ENCODE peak calls at places on chromosomes 7 and 10, in six cellular contexts. U, O, I, F, V and P are unnamed samples. For H3K36me3 and H3K9me3, the result is how much of the 10 kb centered on the place peaks cover.

GRCh38 chr10:108307250-108307924 is 1142.9 kb upstream of the SORCS1 start:
- DNase-seq in U (no peak), O (no peak), I (no peak), F (no peak), V (no peak), P (no peak)

GRCh38 chr10:22599048-22599561 is 115.3 kb downstream of the PIP4K2A start:
- DNase-seq in U (no peak), O (no peak), I (no peak), F (no peak), V (peak), P (no peak)

GRCh38 chr7:3289996-3290395 is 11.1 kb upstream of the SDK1 start:
- DNase-seq in U (no peak), O (no peak), I (no peak), F (no peak), V (peak), P (no peak)

GRCh38 chr10:110737886-110738634 is 93.9 kb downstream of the RBM20 start:
- DNase-seq in U (no peak), O (no peak), I (no peak), F (no peak), V (peak), P (peak)

GRCh38 chr10:15052121-15052520 is 8.4 kb downstream of the OLAH start:
- DNase-seq in U (no peak), O (no peak), I (no peak), F (no peak), V (no peak), P (no peak)

GRCh38 chr10:30893208-30893607 is 138.5 kb downstream of the ZNF438 start:
- DNase-seq in U (no peak), O (no peak), I (no peak), F (no peak), V (peak), P (no peak)

GRCh38 chr10:124239134-124239533 is 145.7 kb upstream of the CHST15 start:
- DNase-seq in U (no peak), O (no peak), I (no peak), F (no peak), V (no peak), P (no peak)

GRCh38 chr7:87152897-87153641 is 816 bp downstream of the DMTF1 start:
- DNase-seq in U (peak), O (peak), I (peak), F (peak), V (peak), P (peak)

GRCh38 chr7:157027568-157028527 is 17.4 kb upstream of the MNX1 start:
- DNase-seq in U (no peak), O (no peak), I (no peak), F (no peak), V (no peak), P (no peak)

GRCh38 chr7:140521426-140521825 is 42.1 kb upstream of the MKRN1 start:
- DNase-seq in U (no peak), O (no peak), I (no peak), F (no peak), V (no peak), P (no peak)

GRCh38 chr7:77327932-77328628 is 88.1 kb downstream of the GSAP start:
- DNase-seq in U (no peak), O (no peak), I (peak), F (no peak), V (peak), P (no peak)

GRCh38 chr7:116560021-116560970 is 35.5 kb downstream of the CAV1 start:
- DNase-seq in U (no peak), O (no peak), I (no peak), F (no peak), V (no peak), P (no peak)

GRCh38 chr7:72335561-72336381 is 76.4 kb downstream of the CALN1 start:
- DNase-seq in U (no peak), O (no peak), I (no peak), F (no peak), V (no peak), P (no peak)

GRCh38 chr7:86644282-86645173 is 819 bp downstream of the GRM3 start:
- DNase-seq in U (no peak), O (no peak), I (no peak), F (no peak), V (no peak), P (no peak)

GRCh38 chr10:49387029-49387428 is 8.9 kb downstream of the DRGX start:
- DNase-seq in U (no peak), O (no peak), I (no peak), F (no peak), V (peak), P (no peak)

GRCh38 chr10:7436490-7437100 is 25.8 kb upstream of the SFMBT2 start:
- DNase-seq in U (no peak), O (no peak), I (no peak), F (no peak), V (no peak), P (no peak)

GRCh38 chr7:151130741-151131157 is 36.7 kb downstream of the GBX1 start:
- DNase-seq in U (no peak), O (no peak), I (no peak), F (no peak), V (no peak), P (no peak)

GRCh38 chr7:140350056-140350455 is 48.3 kb downstream of the SLC37A3 start:
- DNase-seq in U (no peak), O (no peak), I (no peak), F (no peak), V (no peak), P (no peak)

GRCh38 chr10:49560526-49560925 is 21.6 kb upstream of the ERCC6 start:
- DNase-seq in U (no peak), O (no peak), I (no peak), F (no peak), V (no peak), P (no peak)

GRCh38 chr10:130169136-130169888 is 33.1 kb downstream of the GLRX3 start:
- DNase-seq in U (no peak), O (no peak), I (no peak), F (no peak), V (peak), P (no peak)

GRCh38 chr10:55224007-55224781 is 423.2 kb upstream of the PCDH15 start:
- DNase-seq in U (no peak), O (no peak), I (no peak), F (no peak), V (no peak), P (no peak)

GRCh38 chr10:86401588-86402282 is 35.1 kb upstream of the GRID1 start:
- DNase-seq in U (peak), O (no peak), I (no peak), F (no peak), V (peak), P (peak)

GRCh38 chr10:97777148-97777547 is 5.3 kb upstream of the SFRP5 start:
- DNase-seq in U (no peak), O (no peak), I (no peak), F (no peak), V (no peak), P (no peak)

GRCh38 chr7:151289891-151290290 is 41.4 kb upstream of the SMARCD3 start:
- DNase-seq in U (no peak), O (no peak), I (no peak), F (no peak), V (no peak), P (no peak)

GRCh38 chr10:96229568-96230030 is 41.8 kb downstream of the BLNK start:
- DNase-seq in U (peak), O (peak), I (peak), F (peak), V (peak), P (peak)

GRCh38 chr10:323651-324293 is 188.5 kb downstream of the ZMYND11 start:
- DNase-seq in U (peak), O (no peak), I (peak), F (peak), V (peak), P (peak)

GRCh38 chr7:158849553-158850389 is 6.6 kb upstream of the DYNC2I1 start:
- DNase-seq in U (no peak), O (no peak), I (no peak), F (peak), V (no peak), P (no peak)

GRCh38 chr10:112446855-112447691 is at the start of the genes VTI1A and ZDHHC6:
- DNase-seq in U (peak), O (peak), I (peak), F (peak), V (peak), P (peak)

GRCh38 chr7:129434846-129435318 is 650 bp downstream of the STRIP2 start:
- DNase-seq in U (peak), O (peak), I (no peak), F (no peak), V (peak), P (peak)

GRCh38 chr10:17473228-17473950 is 19.0 kb upstream of the ST8SIA6 start:
- DNase-seq in U (no peak), O (no peak), I (no peak), F (no peak), V (no peak), P (no peak)

GRCh38 chr7:2168612-2169312 is 64.0 kb downstream of the MAD1L1 start:
- DNase-seq in U (peak), O (no peak), I (no peak), F (no peak), V (no peak), P (no peak)

GRCh38 chr7:79979437-79979836 is 155.2 kb upstream of the GNAI1 start:
- DNase-seq in U (no peak), O (no peak), I (no peak), F (no peak), V (peak), P (no peak)

GRCh38 chr7:85262891-85263290 is 76.0 kb upstream of the SEMA3D start:
- DNase-seq in U (no peak), O (no peak), I (no peak), F (no peak), V (no peak), P (no peak)

GRCh38 chr7:122886357-122887081 is at the start of gene CADPS2:
- DNase-seq in U (peak), O (peak), I (no peak), F (peak), V (peak), P (peak)

GRCh38 chr7:79182283-79182682 is 271.2 kb downstream of the MAGI2 start:
- DNase-seq in U (no peak), O (no peak), I (no peak), F (no peak), V (peak), P (no peak)

GRCh38 chr7:152312316-152312715 is 123.5 kb downstream of the KMT2C start:
- DNase-seq in U (no peak), O (no peak), I (no peak), F (no peak), V (peak), P (no peak)

GRCh38 chr7:45986355-45987298 is 65.6 kb upstream of the IGFBP3 start:
- DNase-seq in U (no peak), O (no peak), I (no peak), F (no peak), V (no peak), P (no peak)

GRCh38 chr10:47164126-47164799 is 135.7 kb upstream of the GDF10 start:
- DNase-seq in U (no peak), O (no peak), I (no peak), F (no peak), V (peak), P (no peak)

GRCh38 chr10:47160967-47161366 is 139.0 kb upstream of the GDF10 start:
- DNase-seq in U (no peak), O (no peak), I (no peak), F (no peak), V (no peak), P (no peak)

GRCh38 chr10:47159361-47160228 is 140.4 kb upstream of the GDF10 start:
- DNase-seq in U (no peak), O (no peak), I (no peak), F (no peak), V (no peak), P (no peak)

GRCh38 chr10:47160229-47160908 is 139.6 kb upstream of the GDF10 start:
- DNase-seq in U (no peak), O (no peak), I (no peak), F (no peak), V (no peak), P (no peak)

DNA sequence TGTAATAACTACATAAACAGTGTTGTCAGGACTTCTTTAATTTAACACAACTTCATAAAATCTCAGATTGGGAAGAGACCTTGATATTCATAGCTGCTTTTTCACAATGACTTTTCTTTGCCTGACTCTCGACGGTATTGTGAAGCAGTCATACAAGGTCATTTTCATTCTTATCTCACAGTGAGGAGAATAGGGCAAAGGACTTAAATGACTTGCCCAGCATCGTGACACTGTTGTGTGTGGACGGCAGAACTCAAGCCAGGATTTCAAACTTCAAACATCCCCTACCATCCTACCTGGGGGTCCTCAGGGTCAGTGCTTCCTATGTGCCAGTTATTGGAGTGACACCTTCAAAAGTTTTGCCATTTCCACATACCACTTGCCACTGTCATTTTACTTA is 138.5 kb upstream of the GDF10 start:
- DNase-seq in U (no peak), O (no peak), I (no peak), F (no peak), V (no peak), P (no peak)
- H3K36me3 ChIP-seq in U (under half), O (under half), I (under half), F (under half), V (under half), P (under half)

DNA sequence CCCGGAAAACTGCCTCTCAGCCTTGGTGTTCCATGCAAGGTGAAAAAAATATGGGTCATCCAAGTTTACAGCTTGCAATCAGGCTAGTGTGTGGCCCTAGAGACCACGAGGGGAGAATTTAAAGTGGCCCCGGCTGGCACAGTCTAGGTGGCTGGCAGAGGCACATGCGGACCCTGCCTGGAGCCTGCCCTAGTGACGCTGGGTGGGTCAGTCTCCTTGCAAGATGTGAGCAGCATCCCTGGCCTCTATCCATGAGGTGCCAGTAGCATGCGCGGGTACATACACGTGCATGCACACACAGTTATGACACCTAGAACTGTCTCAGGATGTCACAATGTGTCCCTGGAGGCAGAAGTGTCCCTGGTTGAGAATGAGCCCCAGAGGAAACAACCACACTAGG is 22.4 kb upstream of the ZNF716 start:
- DNase-seq in U (no peak), O (no peak), I (no peak), F (no peak), V (no peak), P (no peak)
- H3K9me3 ChIP-seq in U (under half), O (under half), I (under half), F (under half), V (under half), P (under half)

GRCh38 chr10:29535778-29536459 is 98.9 kb downstream of the SVIL start:
- DNase-seq in U (no peak), O (no peak), I (no peak), F (peak), V (no peak), P (no peak)
- H3K4me3 ChIP-seq in U (no peak), O (no peak), I (no peak), F (peak), V (no peak), P (no peak)

DNA sequence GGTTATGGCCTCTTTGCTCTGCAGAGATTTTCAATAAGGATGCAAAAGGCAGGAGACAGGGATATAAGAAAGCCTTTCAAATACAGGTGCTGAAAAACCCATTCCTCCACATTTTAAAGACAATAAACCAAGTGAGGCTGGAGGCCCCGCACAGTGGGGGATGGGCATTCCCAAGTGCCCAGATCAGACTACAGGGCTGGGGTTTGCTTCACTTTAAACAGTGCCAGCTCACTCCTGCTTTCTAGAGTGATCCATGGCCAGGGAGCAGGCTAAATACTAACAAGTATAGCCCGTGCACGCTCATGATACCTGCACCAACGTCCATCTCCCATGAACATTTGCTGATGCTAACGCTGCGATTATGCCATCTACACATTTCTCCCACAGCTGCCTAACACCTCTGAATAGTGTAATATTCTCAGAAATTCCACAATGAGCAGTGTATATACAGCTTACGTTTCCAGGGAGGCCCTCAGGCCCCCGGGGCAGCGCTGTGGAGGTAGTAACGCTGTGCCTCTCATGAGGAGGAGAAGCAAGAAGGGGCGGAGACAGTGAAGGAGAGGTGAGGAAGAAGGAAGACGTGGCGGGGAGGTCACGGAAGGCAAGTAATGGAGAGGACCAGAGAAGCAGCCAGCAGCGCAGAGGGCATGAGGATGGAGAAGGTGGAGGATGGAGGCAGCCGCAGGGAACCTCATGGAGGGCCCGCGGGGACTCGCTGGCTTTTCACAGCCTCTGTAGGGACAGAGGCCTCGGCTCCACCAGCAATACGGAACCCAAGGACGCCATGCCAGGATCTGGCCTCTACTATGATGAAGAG is 141.7 kb downstream of the USP6NL start:
- DNase-seq in U (no peak), O (no peak), I (no peak), F (no peak), V (no peak), P (no peak)
- H3K36me3 ChIP-seq in U (under half), O (under half), I (under half), F (under half), V (under half), P (under half)